ENCODE peak calls at places on chromosomes 3 and 15, in five cellular contexts. I, R, K, V and L are unnamed samples.
A peak's percentile ranks its signal among the peaks of the same experiment; 100 is the strongest.

GRCh38 chr3:30847589-30847988 is 46.9 kb downstream of the GADL1 start:
- DNase-seq in R (peak; percentile 50), I (no peak), V (no peak), K (no peak), L (no peak)

GRCh38 chr3:58639001-58639400 is 27.6 kb downstream of the FAM3D start:
- DNase-seq in V (no peak), I (no peak), K (no peak), R (no peak), L (no peak)

GRCh38 chr3:4674216-4674615 is 181.1 kb downstream of the ITPR1 start:
- DNase-seq in R (peak; percentile 37), K (no peak), I (no peak), V (no peak), L (no peak)

GRCh38 chr3:126550488-126551051 is 8.2 kb downstream of the C3orf22 start:
- DNase-seq in R (no peak), I (no peak), V (no peak), K (no peak), L (no peak)

GRCh38 chr15:90607361-90607760 is 77.6 kb downstream of the CRTC3 start:
- DNase-seq in R (no peak), V (no peak), I (no peak), K (no peak), L (no peak)

GRCh38 chr15:34436126-34436955 is 1.3 kb downstream of the GOLGA8A start:
- DNase-seq in K (no peak), R (peak; percentile 4), I (no peak), V (no peak), L (no peak)

GRCh38 chr15:77026501-77027110 is 31.7 kb downstream of the PSTPIP1 start:
- DNase-seq in V (no peak), I (no peak), K (no peak), R (no peak), L (no peak)

GRCh38 chr3:143956858-143957257 is 14.8 kb upstream of the DIPK2A start:
- DNase-seq in V (no peak), I (no peak), K (no peak), R (peak; percentile 2), L (no peak)

GRCh38 chr3:33318709-33319380 is 41.6 kb downstream of the FBXL2 start:
- DNase-seq in R (no peak), I (no peak), K (no peak), V (no peak), L (no peak)

GRCh38 chr15:96324192-96324895 is 6.2 kb upstream of the NR2F2 start:
- DNase-seq in R (no peak), V (no peak), I (no peak), K (no peak), L (no peak)

GRCh38 chr3:102038477-102039142 is 189.3 kb downstream of the NFKBIZ start:
- DNase-seq in V (no peak), I (no peak), K (no peak), R (no peak), L (no peak)

GRCh38 chr15:28930476-28931291 is 44.9 kb downstream of the APBA2 start:
- DNase-seq in R (no peak), I (no peak), V (no peak), K (no peak), L (no peak)

GRCh38 chr3:69273895-69274294 is 112.0 kb downstream of the FRMD4B start:
- DNase-seq in V (no peak), I (peak; percentile 94), R (no peak), K (peak; percentile 6), L (no peak)

GRCh38 chr3:124486324-124486723 is 243.9 kb upstream of the UMPS start:
- DNase-seq in K (no peak), I (no peak), V (no peak), R (peak; percentile 5), L (no peak)

GRCh38 chr3:150599611-150600297 is 3.4 kb upstream of the SELENOT start:
- DNase-seq in K (peak; percentile 76), V (peak; percentile 79), R (peak; percentile 18), I (peak; percentile 95), L (no peak)

GRCh38 chr15:25714538-25714840 is 148.6 kb downstream of the ATP10A start:
- DNase-seq in V (no peak), R (no peak), K (no peak), I (no peak), L (no peak)

GRCh38 chr3:37499061-37499785 is 324.8 kb upstream of the LRRFIP2 start:
- DNase-seq in V (no peak), K (no peak), R (no peak), I (no peak), L (no peak)

DNA sequence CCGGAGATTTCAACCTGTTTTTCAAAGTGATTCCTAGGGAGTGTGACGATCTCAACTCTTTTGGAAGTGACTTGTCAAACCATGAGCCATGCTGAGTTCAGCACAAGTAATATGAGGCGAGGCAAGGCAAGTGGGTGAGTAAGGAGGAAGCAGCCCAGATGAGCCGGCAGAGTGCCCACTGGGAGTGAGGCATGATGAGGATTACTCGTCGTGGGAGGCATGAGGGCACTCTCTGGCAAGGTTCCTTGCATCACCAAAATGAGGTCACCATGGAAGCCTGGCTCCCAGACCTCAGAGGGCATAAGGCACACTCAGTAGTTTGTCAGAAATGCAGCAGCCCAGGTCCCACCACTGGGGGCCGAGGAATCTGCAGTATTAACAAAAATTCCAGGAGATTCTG is 636.1 kb downstream of the MAGI1 start:
- DNase-seq in K (peak; percentile 98), V (peak; percentile 91), I (peak; percentile 98), R (peak; percentile 92), L (peak; percentile 75)
- TF ChIP-seq CTCF in K (no peak), V (peak; percentile 9), I (no peak), R (peak; percentile 12), L (no peak)

GRCh38 chr3:9250236-9250635 is 790 bp upstream of the SRGAP3 start:
- DNase-seq in I (no peak), K (no peak), R (no peak), V (no peak), L (no peak)
- TF ChIP-seq CTCF in I (peak; percentile 12), K (no peak), R (peak; percentile 10), V (peak; percentile 30), L (no peak)

DNA sequence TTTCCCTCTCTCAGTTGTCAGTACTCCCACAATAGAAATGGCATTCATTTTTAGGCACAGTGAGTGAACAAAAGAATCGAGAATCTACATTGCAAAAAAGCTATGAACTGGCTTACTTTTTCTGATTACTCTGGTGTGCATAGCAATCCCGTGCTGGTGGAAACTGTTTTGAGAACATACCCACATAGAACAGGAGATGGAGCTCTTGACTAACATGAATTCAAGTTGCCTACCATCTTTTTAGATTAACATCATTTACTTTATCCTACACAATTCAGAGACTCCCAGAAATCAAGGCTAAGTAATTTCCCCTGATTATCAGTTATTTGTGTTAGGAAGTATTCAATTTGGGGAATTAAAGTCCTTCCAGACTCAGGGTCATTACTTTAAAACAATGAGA is 326.6 kb downstream of the ARPP21 start:
- DNase-seq in V (peak; percentile 39), I (peak; percentile 38), R (peak; percentile 51), K (peak; percentile 26), L (no peak)
- TF ChIP-seq CTCF in V (peak; percentile 62), I (peak; percentile 37), R (peak; percentile 76), K (peak; percentile 50), L (peak; percentile 37)

GRCh38 chr3:198030125-198030524 is 70.1 kb downstream of the LMLN start:
- DNase-seq in I (no peak), R (no peak), V (no peak), K (no peak), L (no peak)

GRCh38 chr3:198030726-198031125 is 70.7 kb downstream of the LMLN start:
- DNase-seq in K (no peak), R (no peak), I (no peak), V (no peak), L (no peak)

GRCh38 chr3:198028718-198029117 is 68.7 kb downstream of the LMLN start:
- DNase-seq in K (peak; percentile 65), V (peak; percentile 18), I (peak; percentile 23), R (peak; percentile 32), L (peak; percentile 44)

GRCh38 chr3:198032445-198032936 is 72.5 kb downstream of the LMLN start:
- DNase-seq in V (no peak), K (no peak), I (no peak), R (no peak), L (no peak)

GRCh38 chr3:198032039-198032438 is 72.0 kb downstream of the LMLN start:
- DNase-seq in V (no peak), K (no peak), R (no peak), I (no peak), L (no peak)
- TF ChIP-seq CTCF in V (no peak), K (no peak), R (no peak), I (no peak), L (no peak)

GRCh38 chr3:46998852-46999515 is 19.5 kb downstream of the NBEAL2 start:
- DNase-seq in I (no peak), K (no peak), V (no peak), R (no peak), L (no peak)
- TF ChIP-seq CTCF in I (no peak), K (no peak), V (peak; percentile 37), R (no peak), L (no peak)

GRCh38 chr15:57079446-57079845 is 161.0 kb downstream of the TCF12 start:
- DNase-seq in K (no peak), V (no peak), I (no peak), R (no peak), L (no peak)
- TF ChIP-seq CTCF in K (no peak), V (no peak), I (no peak), R (no peak), L (no peak)

GRCh38 chr3:11438636-11439035 is 166.4 kb downstream of the ATG7 start:
- DNase-seq in R (no peak), K (no peak), V (no peak), I (no peak), L (no peak)
- TF ChIP-seq CTCF in R (no peak), K (no peak), V (no peak), I (no peak), L (no peak)